ENCODE peak calls at places on chromosome 7, in five cellular contexts. One of them, this sample, is unnamed.

GRCh38 chr7:70894799-70895198 is 237.1 kb upstream of the GALNT17 start:
- DNase-seq in GM12878: no peak
- DNase-seq in K562: no peak
- DNase-seq in HepG2: no peak
- DNase-seq in A549: no peak
- DNase-seq in this sample: peak

GRCh38 chr7:85285502-85285901 is 98.6 kb upstream of the SEMA3D start:
- DNase-seq in K562: no peak
- DNase-seq in A549: no peak
- DNase-seq in HepG2: no peak
- DNase-seq in GM12878: no peak
- DNase-seq in this sample: no peak

GRCh38 chr7:4665661-4666060 is 16.4 kb upstream of the FOXK1 start:
- DNase-seq in GM12878: no peak
- DNase-seq in K562: no peak
- DNase-seq in A549: no peak
- DNase-seq in HepG2: no peak
- DNase-seq in this sample: no peak

GRCh38 chr7:303425-303824 is 13.5 kb downstream of the FOXL3 start:
- DNase-seq in GM12878: no peak
- DNase-seq in K562: no peak
- DNase-seq in HepG2: no peak
- DNase-seq in A549: no peak
- DNase-seq in this sample: no peak

GRCh38 chr7:154842608-154843007 is 160.3 kb downstream of the PAXIP1 start:
- DNase-seq in HepG2: no peak
- DNase-seq in K562: no peak
- DNase-seq in GM12878: no peak
- DNase-seq in A549: no peak
- DNase-seq in this sample: no peak

GRCh38 chr7:156380261-156380660 is 260.3 kb upstream of the RNF32 start:
- DNase-seq in K562: no peak
- DNase-seq in A549: no peak
- DNase-seq in HepG2: peak
- DNase-seq in GM12878: no peak
- DNase-seq in this sample: no peak

GRCh38 chr7:35185908-35186731 is 67.8 kb downstream of the TBX20 start:
- DNase-seq in GM12878: no peak
- DNase-seq in A549: no peak
- DNase-seq in K562: no peak
- DNase-seq in HepG2: no peak
- DNase-seq in this sample: peak

GRCh38 chr7:29859089-29859488 is 52.8 kb downstream of the WIPF3 start:
- DNase-seq in A549: no peak
- DNase-seq in HepG2: no peak
- DNase-seq in GM12878: no peak
- DNase-seq in K562: no peak
- DNase-seq in this sample: no peak

GRCh38 chr7:128453836-128454804 is 1.6 kb upstream of the HILPDA start:
- DNase-seq in HepG2: no peak
- DNase-seq in GM12878: no peak
- DNase-seq in K562: no peak
- DNase-seq in A549: no peak
- DNase-seq in this sample: peak

GRCh38 chr7:104627516-104627915 is 299.1 kb downstream of the LHFPL3 start:
- DNase-seq in A549: no peak
- DNase-seq in K562: no peak
- DNase-seq in GM12878: no peak
- DNase-seq in HepG2: no peak
- DNase-seq in this sample: peak

GRCh38 chr7:149883452-149883861 is 9.7 kb downstream of the ATP6V0E2 start:
- DNase-seq in K562: peak
- DNase-seq in A549: peak
- DNase-seq in HepG2: peak
- DNase-seq in GM12878: no peak
- DNase-seq in this sample: peak

GRCh38 chr7:156655983-156656382 is 15.4 kb downstream of the RNF32 start:
- DNase-seq in K562: no peak
- DNase-seq in A549: no peak
- DNase-seq in HepG2: no peak
- DNase-seq in GM12878: no peak
- DNase-seq in this sample: no peak

GRCh38 chr7:55260671-55261385 is 104.3 kb upstream of the LANCL2 start:
- DNase-seq in HepG2: no peak
- DNase-seq in K562: no peak
- DNase-seq in A549: no peak
- DNase-seq in GM12878: no peak
- DNase-seq in this sample: no peak

GRCh38 chr7:135662373-135663114 is at the start of gene STMP1:
- DNase-seq in A549: peak
- DNase-seq in K562: peak
- DNase-seq in GM12878: peak
- DNase-seq in HepG2: peak
- DNase-seq in this sample: peak

GRCh38 chr7:20964214-20964613 is 177.5 kb upstream of the SP8 start:
- DNase-seq in HepG2: no peak
- DNase-seq in K562: no peak
- DNase-seq in A549: no peak
- DNase-seq in GM12878: no peak
- DNase-seq in this sample: no peak

DNA sequence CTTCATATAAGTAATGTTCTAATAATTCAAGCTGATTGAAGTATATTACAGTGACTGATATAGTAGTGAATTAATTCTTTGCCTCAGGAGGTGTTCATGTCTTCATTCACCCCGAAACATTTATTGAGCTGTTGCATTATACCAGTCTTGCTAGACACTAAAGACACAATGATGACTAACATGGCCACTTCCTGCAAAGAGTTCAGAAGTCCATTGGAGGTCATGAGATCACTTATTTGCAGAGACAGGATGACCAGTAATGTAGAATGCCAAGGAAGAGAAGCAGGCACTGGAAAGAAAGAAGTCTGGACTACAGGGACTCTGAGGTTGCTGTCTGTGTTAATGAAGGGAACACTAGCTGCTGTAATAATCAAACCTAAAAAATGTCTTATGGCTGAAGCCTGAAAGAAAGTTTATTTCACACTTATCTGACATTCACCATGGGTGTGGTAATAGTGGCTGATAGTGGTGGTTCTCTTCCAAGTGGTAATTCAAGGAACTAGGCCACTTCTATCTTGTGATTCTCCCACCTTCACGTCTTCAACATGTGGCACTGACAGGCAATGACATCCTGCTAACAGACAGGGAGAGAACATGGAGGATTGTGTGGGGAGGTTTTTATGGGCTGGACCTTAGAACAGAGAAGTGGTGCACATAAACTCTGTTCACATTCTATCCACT is 89.3 kb upstream of the MKLN1 start:
- DNase-seq in K562: no peak
- DNase-seq in GM12878: no peak
- DNase-seq in HepG2: peak
- DNase-seq in A549: peak
- DNase-seq in this sample: no peak
- TF ChIP-seq JUNB in K562: no peak
- TF ChIP-seq JUNB in GM12878: no peak
- TF ChIP-seq JUNB in HepG2: no peak
- TF ChIP-seq JUNB in A549: peak
- TF ChIP-seq JUNB in this sample: no peak

DNA sequence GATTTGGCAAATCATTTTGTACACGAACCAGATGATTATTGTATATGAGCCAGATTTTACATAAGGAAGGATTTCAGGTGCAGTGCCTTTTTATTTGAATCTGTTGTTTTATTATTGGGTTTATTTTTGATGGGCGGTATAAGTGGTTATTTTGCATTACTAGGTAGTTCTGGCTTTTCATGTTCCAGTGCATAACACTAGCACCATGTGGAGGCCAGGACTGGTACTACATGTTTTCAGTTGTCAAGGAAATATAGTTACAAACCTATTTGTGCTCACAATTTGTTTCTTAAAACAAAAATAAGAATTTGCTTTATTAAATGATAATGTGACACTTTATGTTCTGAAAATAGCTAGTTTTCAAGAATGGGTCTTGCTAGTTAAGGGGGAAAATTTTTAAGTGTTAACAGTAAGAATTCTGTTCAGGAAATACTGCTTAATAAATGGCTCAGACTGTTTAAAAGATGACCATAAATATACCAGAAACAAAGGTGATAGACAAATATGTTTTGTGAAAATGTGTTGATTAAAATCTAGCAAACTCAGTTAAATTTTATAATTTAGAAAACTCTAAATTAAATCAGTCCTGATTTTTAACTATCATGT is 7.1 kb upstream of the SEMA3E start:
- DNase-seq in A549: peak
- DNase-seq in GM12878: peak
- DNase-seq in HepG2: peak
- DNase-seq in K562: peak
- DNase-seq in this sample: peak
- TF ChIP-seq REST in A549: no peak
- TF ChIP-seq REST in GM12878: no peak
- TF ChIP-seq REST in HepG2: no peak
- TF ChIP-seq REST in K562: no peak
- TF ChIP-seq REST in this sample: no peak

DNA sequence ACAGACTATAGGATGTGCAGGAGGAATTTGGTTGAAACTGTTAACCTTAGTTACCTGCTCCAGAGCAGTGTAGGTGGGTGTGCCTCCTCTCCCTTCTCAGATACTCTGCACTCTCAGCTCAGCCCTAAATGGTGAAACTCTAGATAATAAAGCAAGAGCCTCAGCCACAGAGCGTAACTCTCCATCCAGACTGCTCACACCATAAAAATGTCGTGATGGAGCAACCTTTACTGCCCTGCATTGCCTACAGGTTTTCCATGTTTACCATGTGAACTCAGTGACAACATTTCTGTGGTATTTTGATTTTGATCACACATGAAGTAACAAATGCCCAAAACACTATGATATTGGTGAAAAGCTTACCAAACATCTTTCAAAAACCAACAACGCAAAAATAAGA is 227.7 kb downstream of the CREB5 start:
- DNase-seq in K562: no peak
- DNase-seq in HepG2: no peak
- DNase-seq in A549: no peak
- DNase-seq in GM12878: no peak
- DNase-seq in this sample: no peak
- H3K27ac ChIP-seq in K562: no peak
- H3K27ac ChIP-seq in HepG2: no peak
- H3K27ac ChIP-seq in A549: no peak
- H3K27ac ChIP-seq in GM12878: no peak
- H3K27ac ChIP-seq in this sample: no peak

DNA sequence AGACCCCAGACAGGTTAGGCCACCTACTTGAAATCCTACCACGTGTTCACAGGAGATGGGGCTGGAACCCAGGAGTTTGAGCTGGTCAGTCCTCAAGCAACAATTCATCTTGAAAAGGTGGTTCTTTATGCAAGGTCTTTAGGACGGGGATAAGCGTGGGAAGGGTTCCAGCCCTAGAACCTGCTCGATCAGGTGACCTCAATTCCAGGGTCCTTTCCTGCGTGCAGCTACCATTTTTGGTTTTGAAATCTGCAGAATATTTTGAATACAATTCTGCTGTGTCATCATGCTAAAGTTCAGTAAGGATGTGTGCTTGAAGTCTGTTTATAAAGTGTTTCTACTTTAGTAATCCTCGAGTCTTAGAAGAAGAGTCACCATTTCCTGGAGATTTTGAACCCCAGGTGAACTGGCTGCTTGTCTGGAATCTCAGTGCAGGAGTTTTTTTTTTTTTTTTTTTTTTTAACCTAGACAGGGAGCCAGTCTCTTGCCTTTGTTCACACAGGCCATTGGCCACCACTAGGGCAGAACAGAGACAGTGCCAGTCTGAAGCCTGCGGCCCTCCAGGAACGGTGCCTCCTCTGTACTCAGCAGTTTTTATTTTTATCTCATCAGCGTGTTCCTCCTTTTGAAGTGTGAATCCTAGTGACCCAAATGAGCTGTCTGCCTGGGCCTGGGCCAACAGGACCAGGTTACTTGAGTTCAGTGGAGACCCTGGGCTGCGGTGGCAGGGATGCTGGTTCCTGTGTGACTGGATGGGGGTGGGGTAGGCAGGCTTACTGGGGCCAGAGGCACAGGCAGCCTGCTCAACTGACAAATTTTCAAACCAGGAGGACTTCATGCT is 54.6 kb downstream of the EEPD1 start:
- DNase-seq in GM12878: no peak
- DNase-seq in A549: peak
- DNase-seq in K562: no peak
- DNase-seq in HepG2: peak
- DNase-seq in this sample: no peak
- TF ChIP-seq JUNB in GM12878: no peak
- TF ChIP-seq JUNB in A549: peak
- TF ChIP-seq JUNB in K562: no peak
- TF ChIP-seq JUNB in HepG2: no peak
- TF ChIP-seq JUNB in this sample: no peak

GRCh38 chr7:140005341-140005740 is 57.4 kb downstream of the PARP12 start:
- DNase-seq in GM12878: no peak
- DNase-seq in K562: no peak
- DNase-seq in A549: no peak
- DNase-seq in HepG2: no peak
- DNase-seq in this sample: no peak
- TF ChIP-seq REST in GM12878: no peak
- TF ChIP-seq REST in K562: no peak
- TF ChIP-seq REST in A549: no peak
- TF ChIP-seq REST in HepG2: no peak
- TF ChIP-seq REST in this sample: no peak

GRCh38 chr7:47357398-47357797 is 224.5 kb downstream of the TNS3 start:
- DNase-seq in GM12878: no peak
- DNase-seq in A549: no peak
- DNase-seq in HepG2: no peak
- DNase-seq in K562: no peak
- DNase-seq in this sample: no peak

GRCh38 chr7:47358357-47358756 is 223.6 kb downstream of the TNS3 start:
- DNase-seq in HepG2: no peak
- DNase-seq in GM12878: no peak
- DNase-seq in K562: no peak
- DNase-seq in A549: no peak
- DNase-seq in this sample: no peak

GRCh38 chr7:47357863-47358262 is 224.0 kb downstream of the TNS3 start:
- DNase-seq in A549: no peak
- DNase-seq in K562: no peak
- DNase-seq in GM12878: no peak
- DNase-seq in HepG2: no peak
- DNase-seq in this sample: no peak

GRCh38 chr7:47360301-47360900 is 221.5 kb downstream of the TNS3 start:
- DNase-seq in GM12878: no peak
- DNase-seq in HepG2: no peak
- DNase-seq in K562: no peak
- DNase-seq in A549: no peak
- DNase-seq in this sample: no peak

DNA sequence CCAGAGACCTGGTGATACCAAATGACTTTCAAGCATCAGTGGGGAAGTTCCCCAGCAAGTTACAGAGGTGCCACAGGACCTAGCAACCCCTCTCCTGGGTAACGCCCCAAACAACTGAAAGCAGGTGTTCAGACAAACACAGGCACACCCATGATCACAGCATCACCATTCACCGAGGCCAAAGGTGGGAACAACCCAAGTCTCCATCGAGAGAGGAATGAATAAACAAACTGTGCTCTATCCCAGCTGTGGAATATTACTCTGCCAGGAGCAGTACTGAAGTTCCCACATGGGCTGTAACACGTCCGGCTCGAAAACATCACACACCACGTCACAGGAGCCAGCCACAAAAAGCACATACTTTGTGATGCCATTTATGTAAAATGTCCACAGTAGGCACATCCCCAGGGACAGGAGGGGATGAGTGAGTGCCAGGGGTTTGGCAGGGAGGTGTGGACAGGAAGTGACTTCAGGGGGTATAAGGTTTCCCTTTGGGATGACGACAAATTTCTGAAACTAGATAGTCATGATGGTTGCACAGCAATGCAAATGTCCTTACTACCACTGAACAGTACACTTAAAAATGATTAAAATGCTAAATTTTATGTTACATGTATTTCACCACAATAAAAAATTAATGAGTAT is 222.8 kb downstream of the TNS3 start:
- DNase-seq in A549: no peak
- DNase-seq in GM12878: no peak
- DNase-seq in HepG2: no peak
- DNase-seq in K562: no peak
- DNase-seq in this sample: no peak
- H3K27ac ChIP-seq in A549: no peak
- H3K27ac ChIP-seq in GM12878: no peak
- H3K27ac ChIP-seq in HepG2: no peak
- H3K27ac ChIP-seq in K562: no peak
- H3K27ac ChIP-seq in this sample: no peak

This sample was measured in GM23338.